ENCODE peak calls at places on chromosomes 12 and 14, in seven cellular contexts. G is tibial nerve, R is tibial artery, O is IMR-90, D is Panc1, A is transverse colon, E is cardiac muscle cell. T is an unnamed sample.

GRCh38 chr12:117167769-117168168 is 22.5 kb downstream of the FBXO21 start:
- DNase-seq in G (no peak), R (no peak), O (no peak), D (no peak), A (no peak), E (no peak), T (no peak)

GRCh38 chr12:53252349-53252916 is 15.7 kb upstream of the ESPL1 start:
- DNase-seq in G (no peak), R (no peak), O (no peak), D (no peak), A (peak; percentile 62), E (peak; percentile 15), T (no peak)

GRCh38 chr14:98959958-98960616 is 311.9 kb downstream of the BCL11B start:
- DNase-seq in G (no peak), R (no peak), O (no peak), D (no peak), A (no peak), E (no peak), T (no peak)

GRCh38 chr14:81400852-81401251 is 728 bp upstream of the STON2 start:
- DNase-seq in G (peak; percentile 91), R (peak; percentile 89), O (peak; percentile 51), D (no peak), A (peak; percentile 72), E (peak; percentile 96), T (peak; percentile 99)

GRCh38 chr14:52365071-52365470 is 51.0 kb downstream of the PTGER2 start:
- DNase-seq in G (no peak), R (no peak), O (peak; percentile 57), D (no peak), A (no peak), E (no peak), T (no peak)

GRCh38 chr12:51898937-51899336 is 8.4 kb upstream of the ACVRL1 start:
- DNase-seq in G (no peak), R (peak; percentile 15), O (peak; percentile 69), D (no peak), A (no peak), E (peak; percentile 61), T (no peak)

GRCh38 chr12:96051756-96052155 is 16.4 kb upstream of the LTA4H start:
- DNase-seq in G (no peak), R (no peak), O (no peak), D (no peak), A (no peak), E (no peak), T (no peak)

GRCh38 chr12:60398547-60398946 is 802.7 kb downstream of the SLC16A7 start:
- DNase-seq in G (no peak), R (no peak), O (no peak), D (no peak), A (no peak), E (no peak), T (no peak)

GRCh38 chr12:106445981-106446380 is 88.4 kb downstream of the POLR3B start:
- DNase-seq in G (no peak), R (no peak), O (no peak), D (no peak), A (no peak), E (no peak), T (no peak)

GRCh38 chr14:56868660-56869059 is 58.4 kb upstream of the OTX2 start:
- DNase-seq in G (no peak), R (no peak), O (no peak), D (no peak), A (no peak), E (no peak), T (no peak)

GRCh38 chr12:42589465-42590323 is at the start of gene PRICKLE1:
- DNase-seq in G (no peak), R (no peak), O (peak; percentile 60), D (no peak), A (peak; percentile 20), E (peak; percentile 72), T (no peak)

GRCh38 chr12:82688035-82688501 is 1.4 kb downstream of the TMTC2 start:
- DNase-seq in G (no peak), R (no peak), O (no peak), D (no peak), A (no peak), E (peak; percentile 29), T (no peak)

GRCh38 chr12:54682674-54683073 is 34.5 kb upstream of the DCD start:
- DNase-seq in G (no peak), R (no peak), O (no peak), D (no peak), A (no peak), E (no peak), T (no peak)

GRCh38 chr12:55720894-55721444 is 776 bp downstream of the RDH5 start:
- DNase-seq in G (peak; percentile 51), R (peak; percentile 86), O (peak; percentile 91), D (peak; percentile 78), A (peak; percentile 77), E (peak; percentile 91), T (peak; percentile 91)

GRCh38 chr14:39083127-39083526 is 19.9 kb downstream of the SEC23A start:
- DNase-seq in G (no peak), R (no peak), O (no peak), D (no peak), A (no peak), E (no peak), T (no peak)

GRCh38 chr12:89731064-89731463 is 22.4 kb upstream of the ATP2B1 start:
- DNase-seq in G (no peak), R (no peak), O (peak; percentile 35), D (no peak), A (no peak), E (no peak), T (no peak)

GRCh38 chr12:64413884-64414283 is 9.7 kb downstream of the XPOT start:
- DNase-seq in G (no peak), R (no peak), O (no peak), D (no peak), A (no peak), E (no peak), T (no peak)

GRCh38 chr14:77023001-77023996 is 5.2 kb downstream of the IRF2BPL start:
- DNase-seq in G (no peak), R (peak; percentile 48), O (peak; percentile 38), D (no peak), A (peak; percentile 63), E (peak; percentile 70), T (no peak)

GRCh38 chr12:52713960-52714886 is 10.9 kb upstream of the KRT77 start:
- DNase-seq in G (no peak), R (no peak), O (no peak), D (no peak), A (no peak), E (no peak), T (no peak)

GRCh38 chr12:23359975-23360638 is 589.4 kb downstream of the SOX5 start:
- DNase-seq in G (no peak), R (no peak), O (no peak), D (no peak), A (no peak), E (no peak), T (no peak)

DNA sequence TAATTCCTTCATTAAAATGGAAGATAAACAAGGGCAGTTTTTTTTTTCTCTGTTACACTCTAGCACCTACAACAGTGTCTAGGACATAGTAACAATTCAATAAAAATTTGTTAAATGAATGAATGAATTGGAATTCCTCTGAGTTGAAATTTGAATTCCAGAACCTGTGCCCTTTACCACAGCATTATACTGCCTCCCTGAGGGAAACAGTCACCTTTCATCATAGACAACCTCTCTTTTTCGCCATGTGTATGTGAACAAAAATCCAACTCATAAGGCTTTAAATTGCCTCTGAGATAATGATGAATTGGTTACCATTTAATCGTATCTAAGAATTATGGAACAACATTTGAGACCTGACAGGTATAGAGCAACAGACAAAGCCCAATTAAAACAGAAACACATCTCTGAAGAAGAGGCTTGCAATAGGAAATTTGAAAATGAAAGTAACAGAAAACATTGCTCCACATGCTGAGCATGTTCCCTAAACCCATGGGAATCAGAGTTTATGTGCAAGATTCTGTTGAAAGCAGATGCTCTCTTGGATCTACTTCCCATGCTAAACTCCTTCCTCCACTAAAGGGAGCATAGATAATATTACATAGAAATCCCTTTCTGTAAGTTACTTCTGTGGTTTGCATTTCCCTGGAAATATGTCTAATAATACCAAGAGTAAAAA is 657.8 kb downstream of the GALC start:
- DNase-seq in G (no peak), R (no peak), O (no peak), D (no peak), A (no peak), E (no peak), T (no peak)
- H3K4me3 ChIP-seq in G (no peak overlapping the region), R (no peak overlapping the region), O (no peak overlapping the region), D (no peak overlapping the region), A (no peak overlapping the region), E (no peak overlapping the region), T (no peak overlapping the region)

GRCh38 chr14:69708586-69709169 is 58.3 kb upstream of the SRSF5 start:
- DNase-seq in G (no peak), R (no peak), O (no peak), D (no peak), A (peak; percentile 29), E (no peak), T (no peak)
- TF ChIP-seq CTCF in G (no peak), R (no peak), O (peak; percentile 23), D (peak; percentile 59), A (no peak), E (peak; percentile 29), T (peak; percentile 31)

DNA sequence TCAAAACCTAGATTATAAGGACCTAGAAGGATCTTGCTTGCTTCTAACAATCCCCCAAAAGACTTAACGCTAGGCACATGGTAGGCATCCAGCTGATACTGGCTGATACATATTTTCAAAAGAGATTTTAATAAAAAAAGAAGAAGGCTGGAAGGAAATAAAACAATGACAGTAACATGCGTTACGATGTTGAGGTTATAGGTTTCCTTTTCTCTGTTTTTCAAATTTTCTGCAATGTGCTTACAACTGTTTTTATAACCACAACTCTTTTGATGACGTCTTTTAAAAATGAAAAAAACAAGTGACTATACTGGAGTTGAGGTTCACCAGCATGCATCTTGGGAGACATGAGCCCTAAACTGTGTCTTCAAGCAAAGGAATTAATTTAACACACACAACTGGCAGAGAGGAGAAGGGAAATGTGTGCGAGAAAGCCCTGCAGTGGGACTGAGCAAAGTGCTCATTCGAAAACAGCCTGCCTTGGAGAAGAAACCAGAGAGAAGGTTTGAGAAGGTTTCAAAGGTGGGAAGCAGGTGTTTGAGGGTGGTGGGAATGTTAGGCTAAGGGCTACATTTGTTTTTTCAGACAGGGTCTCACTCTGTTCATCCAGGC is 80.4 kb downstream of the DUSP16 start:
- DNase-seq in G (no peak), R (no peak), O (no peak), D (no peak), A (no peak), E (no peak), T (no peak)
- H3K4me3 ChIP-seq in G (no peak overlapping the region), R (no peak overlapping the region), O (no peak overlapping the region), D (no peak overlapping the region), A (no peak overlapping the region), E (no peak overlapping the region), T (no peak overlapping the region)

GRCh38 chr12:9326085-9326484 is 117.9 kb upstream of the PZP start:
- DNase-seq in G (no peak), R (no peak), O (no peak), D (no peak), A (no peak), E (no peak), T (no peak)
- TF ChIP-seq CTCF in G (no peak), R (no peak), O (no peak), D (no peak), A (no peak), E (no peak), T (no peak)

T was measured in AG09309.